ENCODE peak calls at places on chromosomes 3 and 15, in six cellular contexts. One of them, this sample, is unnamed.
A peak's percentile ranks its signal among the peaks of the same experiment; 100 is the strongest.

GRCh38 chr15:85026304-85027032 is 44.8 kb downstream of the PDE8A start:
- DNase-seq in CD8-positive, alpha-beta T cell: no peak
- DNase-seq in fibroblast of pulmonary artery: no peak
- DNase-seq in tibial artery: no peak
- DNase-seq in Peyer's patch: no peak
- DNase-seq in cardiac fibroblast: no peak
- DNase-seq in this sample: no peak

GRCh38 chr3:179071569-179072397 is at the start of gene ZMAT3:
- DNase-seq in Peyer's patch: peak; percentile 94
- DNase-seq in fibroblast of pulmonary artery: peak; percentile 87
- DNase-seq in CD8-positive, alpha-beta T cell: peak; percentile 65
- DNase-seq in cardiac fibroblast: peak; percentile 88
- DNase-seq in tibial artery: peak; percentile 93
- DNase-seq in this sample: no peak

GRCh38 chr3:9949626-9950025 is 2.6 kb downstream of the PRRT3 start:
- DNase-seq in fibroblast of pulmonary artery: no peak
- DNase-seq in tibial artery: no peak
- DNase-seq in cardiac fibroblast: no peak
- DNase-seq in Peyer's patch: peak; percentile 41
- DNase-seq in CD8-positive, alpha-beta T cell: no peak
- DNase-seq in this sample: no peak

GRCh38 chr3:98796334-98796733 is 33.2 kb downstream of the ST3GAL6 start:
- DNase-seq in cardiac fibroblast: no peak
- DNase-seq in Peyer's patch: no peak
- DNase-seq in tibial artery: no peak
- DNase-seq in CD8-positive, alpha-beta T cell: no peak
- DNase-seq in fibroblast of pulmonary artery: no peak
- DNase-seq in this sample: no peak

GRCh38 chr15:40843183-40843884 is 514 bp upstream of the SPINT1 start:
- DNase-seq in CD8-positive, alpha-beta T cell: no peak
- DNase-seq in tibial artery: no peak
- DNase-seq in fibroblast of pulmonary artery: no peak
- DNase-seq in cardiac fibroblast: no peak
- DNase-seq in Peyer's patch: no peak
- DNase-seq in this sample: no peak

GRCh38 chr3:129034650-129035049 is 25.9 kb upstream of the GP9 start:
- DNase-seq in CD8-positive, alpha-beta T cell: no peak
- DNase-seq in fibroblast of pulmonary artery: no peak
- DNase-seq in Peyer's patch: no peak
- DNase-seq in tibial artery: peak; percentile 21
- DNase-seq in cardiac fibroblast: no peak
- DNase-seq in this sample: no peak

GRCh38 chr3:72591522-72592421 is 256.5 kb downstream of the SHQ1 start:
- DNase-seq in tibial artery: peak; percentile 78
- DNase-seq in Peyer's patch: no peak
- DNase-seq in cardiac fibroblast: peak; percentile 80
- DNase-seq in CD8-positive, alpha-beta T cell: no peak
- DNase-seq in fibroblast of pulmonary artery: peak; percentile 56
- DNase-seq in this sample: peak; percentile 91

GRCh38 chr3:141109761-141110160 is 58.6 kb downstream of the SPSB4 start:
- DNase-seq in cardiac fibroblast: no peak
- DNase-seq in Peyer's patch: no peak
- DNase-seq in CD8-positive, alpha-beta T cell: no peak
- DNase-seq in tibial artery: no peak
- DNase-seq in fibroblast of pulmonary artery: no peak
- DNase-seq in this sample: no peak

GRCh38 chr3:104553121-104553520 is 813.6 kb upstream of the ALCAM start:
- DNase-seq in fibroblast of pulmonary artery: no peak
- DNase-seq in cardiac fibroblast: no peak
- DNase-seq in tibial artery: no peak
- DNase-seq in CD8-positive, alpha-beta T cell: no peak
- DNase-seq in Peyer's patch: no peak
- DNase-seq in this sample: no peak

GRCh38 chr15:51878446-51879386 is 49.3 kb downstream of the TMOD3 start:
- DNase-seq in tibial artery: no peak
- DNase-seq in CD8-positive, alpha-beta T cell: no peak
- DNase-seq in Peyer's patch: no peak
- DNase-seq in cardiac fibroblast: peak; percentile 98
- DNase-seq in fibroblast of pulmonary artery: peak; percentile 99
- DNase-seq in this sample: no peak

GRCh38 chr3:48058089-48058488 is 41.9 kb upstream of the MAP4 start:
- DNase-seq in Peyer's patch: no peak
- DNase-seq in fibroblast of pulmonary artery: peak; percentile 41
- DNase-seq in CD8-positive, alpha-beta T cell: no peak
- DNase-seq in tibial artery: no peak
- DNase-seq in cardiac fibroblast: no peak
- DNase-seq in this sample: no peak

GRCh38 chr3:66722675-66723074 is 221.9 kb upstream of the LRIG1 start:
- DNase-seq in cardiac fibroblast: peak; percentile 60
- DNase-seq in tibial artery: peak; percentile 80
- DNase-seq in fibroblast of pulmonary artery: peak; percentile 79
- DNase-seq in Peyer's patch: peak; percentile 60
- DNase-seq in CD8-positive, alpha-beta T cell: no peak
- DNase-seq in this sample: no peak

GRCh38 chr15:44536298-44536961 is 517 bp upstream of the EIF3J start:
- DNase-seq in cardiac fibroblast: no peak
- DNase-seq in CD8-positive, alpha-beta T cell: no peak
- DNase-seq in Peyer's patch: peak; percentile 93
- DNase-seq in tibial artery: peak; percentile 93
- DNase-seq in fibroblast of pulmonary artery: no peak
- DNase-seq in this sample: peak; percentile 26

GRCh38 chr15:66882251-66883020 is 180.4 kb downstream of the SMAD6 start:
- DNase-seq in CD8-positive, alpha-beta T cell: no peak
- DNase-seq in tibial artery: peak; percentile 77
- DNase-seq in fibroblast of pulmonary artery: peak; percentile 79
- DNase-seq in Peyer's patch: no peak
- DNase-seq in cardiac fibroblast: peak; percentile 78
- DNase-seq in this sample: no peak

GRCh38 chr3:37228734-37229133 is 54.4 kb upstream of the LRRFIP2 start:
- DNase-seq in fibroblast of pulmonary artery: no peak
- DNase-seq in tibial artery: no peak
- DNase-seq in cardiac fibroblast: no peak
- DNase-seq in CD8-positive, alpha-beta T cell: no peak
- DNase-seq in Peyer's patch: no peak
- DNase-seq in this sample: no peak

GRCh38 chr3:37229291-37229690 is 54.9 kb upstream of the LRRFIP2 start:
- DNase-seq in tibial artery: no peak
- DNase-seq in Peyer's patch: no peak
- DNase-seq in CD8-positive, alpha-beta T cell: no peak
- DNase-seq in cardiac fibroblast: no peak
- DNase-seq in fibroblast of pulmonary artery: no peak
- DNase-seq in this sample: no peak

GRCh38 chr3:37225481-37225880 is 51.1 kb upstream of the LRRFIP2 start:
- DNase-seq in Peyer's patch: no peak
- DNase-seq in cardiac fibroblast: no peak
- DNase-seq in tibial artery: no peak
- DNase-seq in CD8-positive, alpha-beta T cell: no peak
- DNase-seq in fibroblast of pulmonary artery: no peak
- DNase-seq in this sample: no peak

GRCh38 chr3:37227870-37228549 is 53.6 kb upstream of the LRRFIP2 start:
- DNase-seq in fibroblast of pulmonary artery: no peak
- DNase-seq in CD8-positive, alpha-beta T cell: no peak
- DNase-seq in tibial artery: no peak
- DNase-seq in Peyer's patch: no peak
- DNase-seq in cardiac fibroblast: no peak
- DNase-seq in this sample: no peak

DNA sequence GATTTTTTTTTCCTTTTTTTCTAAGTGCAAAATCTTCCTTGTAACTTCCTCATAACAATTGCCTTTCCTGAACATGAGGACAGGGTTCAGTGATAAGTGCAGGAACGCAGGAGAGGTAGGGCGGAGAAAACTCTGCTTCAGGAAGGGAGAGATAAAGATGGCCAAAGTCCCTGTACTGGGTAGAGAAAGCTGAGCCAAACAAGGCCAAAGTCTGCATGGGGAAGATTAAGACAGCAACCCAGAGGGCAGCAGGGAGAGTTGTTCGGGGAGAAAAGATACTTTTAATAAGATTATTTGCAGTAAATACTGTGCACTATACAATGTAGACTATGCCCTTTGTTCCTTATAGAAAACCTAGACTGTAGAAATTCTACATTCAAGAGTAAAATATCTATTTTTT is 55.4 kb upstream of the LRRFIP2 start:
- DNase-seq in cardiac fibroblast: no peak
- DNase-seq in fibroblast of pulmonary artery: no peak
- DNase-seq in tibial artery: no peak
- DNase-seq in Peyer's patch: peak; percentile 76
- DNase-seq in CD8-positive, alpha-beta T cell: no peak
- DNase-seq in this sample: no peak
- H3K4me3 ChIP-seq in cardiac fibroblast: no peak overlapping the region
- H3K4me3 ChIP-seq in fibroblast of pulmonary artery: no peak overlapping the region
- H3K4me3 ChIP-seq in tibial artery: no peak overlapping the region
- H3K4me3 ChIP-seq in Peyer's patch: no peak overlapping the region
- H3K4me3 ChIP-seq in CD8-positive, alpha-beta T cell: no peak overlapping the region
- H3K4me3 ChIP-seq in this sample: no peak overlapping the region

GRCh38 chr3:16249336-16249735 is 15.4 kb downstream of the DPH3 start:
- DNase-seq in tibial artery: no peak
- DNase-seq in cardiac fibroblast: peak; percentile 48
- DNase-seq in Peyer's patch: no peak
- DNase-seq in fibroblast of pulmonary artery: peak; percentile 55
- DNase-seq in CD8-positive, alpha-beta T cell: no peak
- DNase-seq in this sample: no peak
- TF ChIP-seq CTCF in tibial artery: no peak
- TF ChIP-seq CTCF in cardiac fibroblast: peak; percentile 68
- TF ChIP-seq CTCF in Peyer's patch: no peak
- TF ChIP-seq CTCF in fibroblast of pulmonary artery: peak; percentile 54
- TF ChIP-seq CTCF in CD8-positive, alpha-beta T cell: no peak
- TF ChIP-seq CTCF in this sample: peak; percentile 53

GRCh38 chr3:78721771-78722543 is 1045.8 kb downstream of the ROBO1 start:
- DNase-seq in cardiac fibroblast: no peak
- DNase-seq in tibial artery: no peak
- DNase-seq in Peyer's patch: no peak
- DNase-seq in fibroblast of pulmonary artery: no peak
- DNase-seq in CD8-positive, alpha-beta T cell: no peak
- DNase-seq in this sample: no peak
- H3K4me3 ChIP-seq in cardiac fibroblast: no peak overlapping the region
- H3K4me3 ChIP-seq in tibial artery: no peak overlapping the region
- H3K4me3 ChIP-seq in Peyer's patch: no peak overlapping the region
- H3K4me3 ChIP-seq in fibroblast of pulmonary artery: no peak overlapping the region
- H3K4me3 ChIP-seq in CD8-positive, alpha-beta T cell: no peak overlapping the region
- H3K4me3 ChIP-seq in this sample: no peak overlapping the region

GRCh38 chr15:98853161-98853560 is 154.4 kb downstream of the PGPEP1L start:
- DNase-seq in Peyer's patch: peak; percentile 95
- DNase-seq in CD8-positive, alpha-beta T cell: peak; percentile 23
- DNase-seq in tibial artery: peak; percentile 96
- DNase-seq in cardiac fibroblast: peak; percentile 96
- DNase-seq in fibroblast of pulmonary artery: peak; percentile 94
- DNase-seq in this sample: peak; percentile 89
- TF ChIP-seq CTCF in Peyer's patch: peak; percentile 23
- TF ChIP-seq CTCF in CD8-positive, alpha-beta T cell: no peak
- TF ChIP-seq CTCF in tibial artery: no peak
- TF ChIP-seq CTCF in cardiac fibroblast: no peak
- TF ChIP-seq CTCF in fibroblast of pulmonary artery: no peak
- TF ChIP-seq CTCF in this sample: no peak

GRCh38 chr3:46883252-46884185 is 6.0 kb downstream of the PTH1R start:
- DNase-seq in cardiac fibroblast: peak; percentile 49
- DNase-seq in tibial artery: no peak
- DNase-seq in Peyer's patch: no peak
- DNase-seq in fibroblast of pulmonary artery: peak; percentile 35
- DNase-seq in CD8-positive, alpha-beta T cell: no peak
- DNase-seq in this sample: no peak

GRCh38 chr3:46881819-46882376 is 4.4 kb downstream of the PTH1R start:
- DNase-seq in tibial artery: no peak
- DNase-seq in Peyer's patch: no peak
- DNase-seq in CD8-positive, alpha-beta T cell: no peak
- DNase-seq in fibroblast of pulmonary artery: no peak
- DNase-seq in cardiac fibroblast: peak; percentile 34
- DNase-seq in this sample: no peak

GRCh38 chr3:46878796-46879436 is 1.4 kb downstream of the PTH1R start:
- DNase-seq in tibial artery: no peak
- DNase-seq in CD8-positive, alpha-beta T cell: no peak
- DNase-seq in cardiac fibroblast: no peak
- DNase-seq in fibroblast of pulmonary artery: no peak
- DNase-seq in Peyer's patch: no peak
- DNase-seq in this sample: no peak

GRCh38 chr3:46882377-46883015 is 5.0 kb downstream of the PTH1R start:
- DNase-seq in fibroblast of pulmonary artery: peak; percentile 44
- DNase-seq in tibial artery: peak; percentile 76
- DNase-seq in cardiac fibroblast: peak; percentile 56
- DNase-seq in Peyer's patch: no peak
- DNase-seq in CD8-positive, alpha-beta T cell: no peak
- DNase-seq in this sample: no peak

GRCh38 chr3:46880884-46881818 is 3.6 kb downstream of the PTH1R start:
- DNase-seq in fibroblast of pulmonary artery: no peak
- DNase-seq in cardiac fibroblast: no peak
- DNase-seq in CD8-positive, alpha-beta T cell: no peak
- DNase-seq in tibial artery: no peak
- DNase-seq in Peyer's patch: no peak
- DNase-seq in this sample: no peak
- H3K4me3 ChIP-seq in fibroblast of pulmonary artery: no peak overlapping the region
- H3K4me3 ChIP-seq in cardiac fibroblast: no peak overlapping the region
- H3K4me3 ChIP-seq in CD8-positive, alpha-beta T cell: peak overlapping the region; percentile 11
- H3K4me3 ChIP-seq in tibial artery: peak overlapping the region; percentile 88
- H3K4me3 ChIP-seq in Peyer's patch: peak overlapping the region; percentile 59
- H3K4me3 ChIP-seq in this sample: peak overlapping the region; percentile 45

DNA sequence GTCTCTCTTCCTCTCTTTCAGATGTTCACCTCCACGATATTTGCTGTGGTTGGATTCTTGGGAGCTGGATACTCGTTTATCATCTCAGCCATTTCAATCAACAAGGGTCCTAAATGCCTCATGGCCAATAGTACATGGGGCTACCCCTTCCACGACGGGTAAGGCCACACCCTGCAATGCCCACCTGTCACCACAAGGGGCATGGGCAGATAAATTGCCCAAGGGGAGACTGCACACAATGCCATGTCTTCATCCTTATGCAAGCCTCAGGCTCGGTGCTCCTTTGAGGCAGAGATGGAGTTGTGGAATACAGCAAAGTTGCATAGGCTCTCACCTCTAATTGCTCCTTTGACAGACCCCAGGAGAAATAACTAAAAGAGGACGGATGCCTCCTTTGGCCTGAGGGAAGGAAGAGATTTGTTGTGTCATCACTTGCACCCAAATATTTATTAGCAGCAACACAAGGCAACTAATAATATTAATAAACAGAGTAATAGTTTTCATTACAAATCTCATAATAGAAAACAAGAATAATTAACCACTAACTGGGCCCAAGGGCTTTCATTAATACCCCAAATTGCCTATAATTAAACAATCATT is 13.2 kb downstream of the TM4SF4 start:
- DNase-seq in Peyer's patch: peak; percentile 59
- DNase-seq in fibroblast of pulmonary artery: no peak
- DNase-seq in tibial artery: no peak
- DNase-seq in CD8-positive, alpha-beta T cell: no peak
- DNase-seq in cardiac fibroblast: no peak
- DNase-seq in this sample: no peak
- TF ChIP-seq CTCF in Peyer's patch: peak; percentile 33
- TF ChIP-seq CTCF in fibroblast of pulmonary artery: peak; percentile 43
- TF ChIP-seq CTCF in tibial artery: peak; percentile 11
- TF ChIP-seq CTCF in CD8-positive, alpha-beta T cell: peak; percentile 32
- TF ChIP-seq CTCF in cardiac fibroblast: peak; percentile 56
- TF ChIP-seq CTCF in this sample: peak; percentile 43

This sample was measured in astrocyte of the cerebellum.